ENCODE peak calls at places on chromosome 2, in seven cellular contexts. One of them, this sample, is unnamed.

GRCh38 chr2:202377308-202377736 is 1.2 kb downstream of the BMPR2 start:
- DNase-seq in fibroblast of lung: no peak
- DNase-seq in upper lobe of right lung: peak
- DNase-seq in mammary epithelial cell: peak
- DNase-seq in HepG2: peak
- DNase-seq in fibroblast of pulmonary artery: no peak
- DNase-seq in adrenal gland: peak
- DNase-seq in this sample: peak

GRCh38 chr2:95377216-95377530 is 25.3 kb upstream of the FAHD2A start:
- DNase-seq in fibroblast of lung: no peak
- DNase-seq in upper lobe of right lung: peak
- DNase-seq in mammary epithelial cell: no peak
- DNase-seq in HepG2: no peak
- DNase-seq in fibroblast of pulmonary artery: no peak
- DNase-seq in adrenal gland: no peak
- DNase-seq in this sample: no peak

GRCh38 chr2:58601017-58601416 is 359.9 kb upstream of the FANCL start:
- DNase-seq in fibroblast of lung: peak
- DNase-seq in upper lobe of right lung: no peak
- DNase-seq in mammary epithelial cell: peak
- DNase-seq in HepG2: no peak
- DNase-seq in fibroblast of pulmonary artery: no peak
- DNase-seq in adrenal gland: no peak
- DNase-seq in this sample: no peak

GRCh38 chr2:150011336-150011735 is 423.8 kb upstream of the MMADHC start:
- DNase-seq in fibroblast of lung: peak
- DNase-seq in upper lobe of right lung: no peak
- DNase-seq in mammary epithelial cell: no peak
- DNase-seq in HepG2: no peak
- DNase-seq in fibroblast of pulmonary artery: peak
- DNase-seq in adrenal gland: no peak
- DNase-seq in this sample: no peak

GRCh38 chr2:24327988-24328387 is 32.3 kb downstream of the ITSN2 start:
- DNase-seq in fibroblast of lung: peak
- DNase-seq in upper lobe of right lung: no peak
- DNase-seq in mammary epithelial cell: no peak
- DNase-seq in HepG2: no peak
- DNase-seq in fibroblast of pulmonary artery: no peak
- DNase-seq in adrenal gland: no peak
- DNase-seq in this sample: no peak

GRCh38 chr2:234135750-234136221 is 85.3 kb downstream of the SPP2 start:
- DNase-seq in fibroblast of lung: peak
- DNase-seq in upper lobe of right lung: peak
- DNase-seq in mammary epithelial cell: peak
- DNase-seq in HepG2: peak
- DNase-seq in fibroblast of pulmonary artery: peak
- DNase-seq in adrenal gland: peak
- DNase-seq in this sample: peak

GRCh38 chr2:230012242-230012884 is 56.4 kb downstream of the SLC16A14 start:
- DNase-seq in fibroblast of lung: peak
- DNase-seq in upper lobe of right lung: no peak
- DNase-seq in mammary epithelial cell: no peak
- DNase-seq in HepG2: no peak
- DNase-seq in fibroblast of pulmonary artery: peak
- DNase-seq in adrenal gland: no peak
- DNase-seq in this sample: no peak

GRCh38 chr2:208042450-208042849 is 17.1 kb upstream of the PLEKHM3 start:
- DNase-seq in fibroblast of lung: no peak
- DNase-seq in upper lobe of right lung: no peak
- DNase-seq in mammary epithelial cell: no peak
- DNase-seq in HepG2: no peak
- DNase-seq in fibroblast of pulmonary artery: no peak
- DNase-seq in adrenal gland: no peak
- DNase-seq in this sample: no peak

GRCh38 chr2:136248242-136248641 is 130.3 kb upstream of the CXCR4 start:
- DNase-seq in fibroblast of lung: peak
- DNase-seq in upper lobe of right lung: no peak
- DNase-seq in mammary epithelial cell: no peak
- DNase-seq in HepG2: no peak
- DNase-seq in fibroblast of pulmonary artery: peak
- DNase-seq in adrenal gland: peak
- DNase-seq in this sample: no peak

GRCh38 chr2:188798159-188798558 is 176.0 kb upstream of the COL3A1 start:
- DNase-seq in fibroblast of lung: peak
- DNase-seq in upper lobe of right lung: no peak
- DNase-seq in mammary epithelial cell: no peak
- DNase-seq in HepG2: no peak
- DNase-seq in fibroblast of pulmonary artery: peak
- DNase-seq in adrenal gland: no peak
- DNase-seq in this sample: no peak

GRCh38 chr2:27041708-27042107 is 8.9 kb downstream of the TMEM214 start:
- DNase-seq in fibroblast of lung: no peak
- DNase-seq in upper lobe of right lung: no peak
- DNase-seq in mammary epithelial cell: no peak
- DNase-seq in HepG2: no peak
- DNase-seq in fibroblast of pulmonary artery: no peak
- DNase-seq in adrenal gland: no peak
- DNase-seq in this sample: no peak

GRCh38 chr2:95719473-95720060 is 127.8 kb downstream of the TRIM43 start:
- DNase-seq in fibroblast of lung: no peak
- DNase-seq in upper lobe of right lung: peak
- DNase-seq in mammary epithelial cell: no peak
- DNase-seq in HepG2: no peak
- DNase-seq in fibroblast of pulmonary artery: no peak
- DNase-seq in adrenal gland: no peak
- DNase-seq in this sample: no peak

GRCh38 chr2:182763311-182763912 is 47.4 kb downstream of the DNAJC10 start:
- DNase-seq in fibroblast of lung: peak
- DNase-seq in upper lobe of right lung: no peak
- DNase-seq in mammary epithelial cell: peak
- DNase-seq in HepG2: peak
- DNase-seq in fibroblast of pulmonary artery: peak
- DNase-seq in adrenal gland: peak
- DNase-seq in this sample: no peak

DNA sequence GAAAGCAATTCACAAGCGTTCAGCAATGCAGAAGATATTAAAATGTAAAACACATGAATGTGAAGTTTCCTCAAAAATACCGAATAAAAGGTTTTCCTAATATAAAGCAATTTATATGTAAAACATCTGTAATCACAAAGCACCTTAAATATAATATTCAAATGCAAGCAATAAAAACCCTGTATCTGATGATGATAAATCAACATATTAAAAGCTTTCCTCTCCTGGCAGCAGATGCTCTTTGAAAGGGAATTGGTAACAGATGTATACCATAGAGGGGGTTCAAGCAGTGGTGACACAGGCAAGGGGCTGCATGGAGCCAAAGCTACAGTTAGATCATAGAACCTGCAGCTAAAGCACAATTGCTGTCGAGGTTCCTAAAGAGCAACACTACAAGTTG is 1011.1 kb upstream of the NXPH2 start:
- DNase-seq in fibroblast of lung: no peak
- DNase-seq in upper lobe of right lung: no peak
- DNase-seq in mammary epithelial cell: no peak
- DNase-seq in HepG2: no peak
- DNase-seq in fibroblast of pulmonary artery: no peak
- DNase-seq in adrenal gland: no peak
- DNase-seq in this sample: no peak
- H3K4me3 ChIP-seq in fibroblast of lung: no peak
- H3K4me3 ChIP-seq in upper lobe of right lung: no peak
- H3K4me3 ChIP-seq in mammary epithelial cell: no peak
- H3K4me3 ChIP-seq in HepG2: no peak
- H3K4me3 ChIP-seq in fibroblast of pulmonary artery: no peak
- H3K4me3 ChIP-seq in adrenal gland: no peak
- H3K4me3 ChIP-seq in this sample: no peak

GRCh38 chr2:196168181-196168580 is 3.2 kb downstream of the STK17B start:
- DNase-seq in fibroblast of lung: peak
- DNase-seq in upper lobe of right lung: no peak
- DNase-seq in mammary epithelial cell: peak
- DNase-seq in HepG2: no peak
- DNase-seq in fibroblast of pulmonary artery: peak
- DNase-seq in adrenal gland: no peak
- DNase-seq in this sample: no peak

GRCh38 chr2:196171248-196171871 is at the start of gene STK17B:
- DNase-seq in fibroblast of lung: peak
- DNase-seq in upper lobe of right lung: peak
- DNase-seq in mammary epithelial cell: peak
- DNase-seq in HepG2: peak
- DNase-seq in fibroblast of pulmonary artery: peak
- DNase-seq in adrenal gland: peak
- DNase-seq in this sample: peak

GRCh38 chr2:196170202-196170680 is 1.1 kb downstream of the STK17B start:
- DNase-seq in fibroblast of lung: peak
- DNase-seq in upper lobe of right lung: no peak
- DNase-seq in mammary epithelial cell: peak
- DNase-seq in HepG2: peak
- DNase-seq in fibroblast of pulmonary artery: peak
- DNase-seq in adrenal gland: no peak
- DNase-seq in this sample: peak

GRCh38 chr2:196170681-196171247 is 614 bp downstream of the STK17B start:
- DNase-seq in fibroblast of lung: peak
- DNase-seq in upper lobe of right lung: peak
- DNase-seq in mammary epithelial cell: peak
- DNase-seq in HepG2: peak
- DNase-seq in fibroblast of pulmonary artery: peak
- DNase-seq in adrenal gland: peak
- DNase-seq in this sample: peak

DNA sequence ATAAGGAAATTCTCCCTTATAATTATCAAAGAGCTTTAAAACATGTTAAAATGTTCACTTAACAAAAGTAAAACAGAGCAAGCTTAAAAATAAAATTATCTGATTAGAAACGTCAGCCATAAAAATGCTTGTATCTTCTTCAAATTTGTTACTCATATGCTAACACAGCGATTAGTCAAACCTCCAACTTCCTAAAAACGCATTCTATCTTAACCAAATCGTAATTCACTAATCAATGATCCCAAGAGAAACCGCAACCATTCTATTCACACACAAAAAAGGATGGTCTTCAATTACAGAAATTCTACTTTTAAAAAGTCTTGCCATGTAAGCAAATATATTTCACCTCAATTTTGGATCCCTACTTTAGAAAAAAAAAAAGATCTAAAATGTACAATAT is 1.9 kb downstream of the STK17B start:
- DNase-seq in fibroblast of lung: no peak
- DNase-seq in upper lobe of right lung: no peak
- DNase-seq in mammary epithelial cell: no peak
- DNase-seq in HepG2: no peak
- DNase-seq in fibroblast of pulmonary artery: no peak
- DNase-seq in adrenal gland: no peak
- DNase-seq in this sample: no peak
- H3K4me3 ChIP-seq in fibroblast of lung: peak
- H3K4me3 ChIP-seq in upper lobe of right lung: peak
- H3K4me3 ChIP-seq in mammary epithelial cell: peak
- H3K4me3 ChIP-seq in HepG2: peak
- H3K4me3 ChIP-seq in fibroblast of pulmonary artery: peak
- H3K4me3 ChIP-seq in adrenal gland: no peak
- H3K4me3 ChIP-seq in this sample: peak

GRCh38 chr2:167626301-167626700 is 621.1 kb downstream of the STK39 start:
- DNase-seq in fibroblast of lung: peak
- DNase-seq in upper lobe of right lung: no peak
- DNase-seq in mammary epithelial cell: no peak
- DNase-seq in HepG2: no peak
- DNase-seq in fibroblast of pulmonary artery: peak
- DNase-seq in adrenal gland: no peak
- DNase-seq in this sample: no peak
- H3K4me3 ChIP-seq in fibroblast of lung: no peak
- H3K4me3 ChIP-seq in upper lobe of right lung: no peak
- H3K4me3 ChIP-seq in mammary epithelial cell: no peak
- H3K4me3 ChIP-seq in HepG2: no peak
- H3K4me3 ChIP-seq in fibroblast of pulmonary artery: no peak
- H3K4me3 ChIP-seq in adrenal gland: no peak
- H3K4me3 ChIP-seq in this sample: no peak

GRCh38 chr2:165070089-165070488 is 114.8 kb upstream of the SLC38A11 start:
- DNase-seq in fibroblast of lung: no peak
- DNase-seq in upper lobe of right lung: no peak
- DNase-seq in mammary epithelial cell: no peak
- DNase-seq in HepG2: no peak
- DNase-seq in fibroblast of pulmonary artery: no peak
- DNase-seq in adrenal gland: no peak
- DNase-seq in this sample: no peak

GRCh38 chr2:165069131-165069530 is 113.8 kb upstream of the SLC38A11 start:
- DNase-seq in fibroblast of lung: no peak
- DNase-seq in upper lobe of right lung: no peak
- DNase-seq in mammary epithelial cell: no peak
- DNase-seq in HepG2: no peak
- DNase-seq in fibroblast of pulmonary artery: no peak
- DNase-seq in adrenal gland: no peak
- DNase-seq in this sample: no peak

GRCh38 chr2:165064743-165065142 is 109.4 kb upstream of the SLC38A11 start:
- DNase-seq in fibroblast of lung: no peak
- DNase-seq in upper lobe of right lung: no peak
- DNase-seq in mammary epithelial cell: no peak
- DNase-seq in HepG2: no peak
- DNase-seq in fibroblast of pulmonary artery: no peak
- DNase-seq in adrenal gland: no peak
- DNase-seq in this sample: no peak

GRCh38 chr2:165067958-165068612 is 112.8 kb upstream of the SLC38A11 start:
- DNase-seq in fibroblast of lung: peak
- DNase-seq in upper lobe of right lung: no peak
- DNase-seq in mammary epithelial cell: no peak
- DNase-seq in HepG2: no peak
- DNase-seq in fibroblast of pulmonary artery: peak
- DNase-seq in adrenal gland: peak
- DNase-seq in this sample: no peak
- H3K4me3 ChIP-seq in fibroblast of lung: no peak
- H3K4me3 ChIP-seq in upper lobe of right lung: no peak
- H3K4me3 ChIP-seq in mammary epithelial cell: no peak
- H3K4me3 ChIP-seq in HepG2: no peak
- H3K4me3 ChIP-seq in fibroblast of pulmonary artery: peak
- H3K4me3 ChIP-seq in adrenal gland: no peak
- H3K4me3 ChIP-seq in this sample: no peak